ENCODE peak calls at places on chromosomes 12 and 14, in five cellular contexts. Y is lower leg skin, S is HepG2, Q is adrenal gland, J is IMR-90. B is an unnamed sample.

GRCh38 chr12:98418357-98419075 is 96.9 kb upstream of the TMPO start:
- DNase-seq in Q (peak), Y (peak), S (no peak), J (peak), B (no peak)

GRCh38 chr14:98785578-98785977 is 486.4 kb downstream of the BCL11B start:
- DNase-seq in S (no peak), Y (no peak), J (no peak), Q (no peak), B (no peak)

GRCh38 chr12:1833596-1834028 is 13.2 kb downstream of the LRTM2 start:
- DNase-seq in S (no peak), Y (no peak), Q (no peak), J (no peak), B (peak)

GRCh38 chr14:35708072-35708471 is 101.0 kb downstream of the RALGAPA1 start:
- DNase-seq in S (no peak), J (peak), Y (no peak), Q (no peak), B (no peak)

GRCh38 chr14:100289916-100290606 is 16.2 kb downstream of the SLC25A29 start:
- DNase-seq in Q (no peak), Y (peak), S (no peak), J (no peak), B (peak)

GRCh38 chr14:53027562-53027961 is 76.7 kb upstream of the FERMT2 start:
- DNase-seq in Q (no peak), Y (no peak), S (no peak), J (no peak), B (no peak)

GRCh38 chr14:25406818-25407217 is 356.9 kb upstream of the STXBP6 start:
- DNase-seq in Q (peak), J (peak), S (peak), Y (no peak), B (no peak)

GRCh38 chr14:99127651-99128167 is 144.3 kb downstream of the BCL11B start:
- DNase-seq in J (no peak), S (no peak), Q (peak), Y (peak), B (no peak)

GRCh38 chr14:78131616-78132015 is 38.6 kb upstream of the NRXN3 start:
- DNase-seq in J (no peak), Q (no peak), Y (no peak), S (no peak), B (no peak)

GRCh38 chr12:69196302-69197288 is 42.8 kb upstream of the CPSF6 start:
- DNase-seq in S (peak), Q (peak), J (peak), Y (no peak), B (no peak)

GRCh38 chr12:5785601-5786000 is 159.5 kb downstream of the ANO2 start:
- DNase-seq in S (no peak), Y (no peak), Q (no peak), J (no peak), B (no peak)

GRCh38 chr14:88535149-88535548 is 19.7 kb downstream of the PTPN21 start:
- DNase-seq in S (peak), Y (no peak), J (no peak), Q (no peak), B (no peak)
- TF ChIP-seq POLR2A in S (no peak), Y (no peak), J (no peak), Q (no peak), B (no peak)

DNA sequence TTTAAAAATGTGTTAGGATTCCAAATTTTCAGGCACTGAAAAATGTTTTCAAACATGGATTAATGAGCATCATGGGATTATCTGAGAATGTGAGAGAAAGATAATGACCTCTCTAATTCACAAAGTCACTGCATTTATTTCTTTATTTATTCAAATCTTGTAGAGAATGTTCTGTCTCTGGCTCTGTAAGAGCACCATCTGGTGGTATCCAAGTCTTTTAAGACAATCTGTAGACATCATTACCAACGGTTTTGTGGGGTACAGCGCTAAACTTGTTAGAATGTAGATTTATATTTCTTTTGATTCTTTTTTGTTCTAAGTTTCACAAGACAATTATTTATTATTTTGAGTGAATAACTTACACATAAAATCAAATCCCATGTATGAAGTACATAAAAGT is 956.0 kb upstream of the NOVA1 start:
- DNase-seq in S (no peak), Q (no peak), J (no peak), Y (no peak), B (no peak)
- TF ChIP-seq CTCF in S (no peak), Q (no peak), J (no peak), Y (no peak), B (no peak)

GRCh38 chr12:20601668-20602280 is 93.4 kb upstream of the SLCO1C1 start:
- DNase-seq in S (peak), Y (no peak), J (peak), Q (no peak), B (no peak)
- TF ChIP-seq POLR2A in S (no peak), Y (no peak), J (no peak), Q (no peak), B (no peak)

GRCh38 chr14:80364274-80364673 is 153.0 kb upstream of the DIO2 start:
- DNase-seq in Q (no peak), J (peak), Y (no peak), S (peak), B (no peak)
- TF ChIP-seq CTCF in Q (peak), J (peak), Y (no peak), S (peak), B (no peak)

GRCh38 chr14:21256539-21257394 is 12.5 kb downstream of the HNRNPC start:
- DNase-seq in S (no peak), J (no peak), Y (no peak), Q (no peak), B (peak)
- TF ChIP-seq POLR2A in S (no peak), J (peak), Y (no peak), Q (no peak), B (no peak)

DNA sequence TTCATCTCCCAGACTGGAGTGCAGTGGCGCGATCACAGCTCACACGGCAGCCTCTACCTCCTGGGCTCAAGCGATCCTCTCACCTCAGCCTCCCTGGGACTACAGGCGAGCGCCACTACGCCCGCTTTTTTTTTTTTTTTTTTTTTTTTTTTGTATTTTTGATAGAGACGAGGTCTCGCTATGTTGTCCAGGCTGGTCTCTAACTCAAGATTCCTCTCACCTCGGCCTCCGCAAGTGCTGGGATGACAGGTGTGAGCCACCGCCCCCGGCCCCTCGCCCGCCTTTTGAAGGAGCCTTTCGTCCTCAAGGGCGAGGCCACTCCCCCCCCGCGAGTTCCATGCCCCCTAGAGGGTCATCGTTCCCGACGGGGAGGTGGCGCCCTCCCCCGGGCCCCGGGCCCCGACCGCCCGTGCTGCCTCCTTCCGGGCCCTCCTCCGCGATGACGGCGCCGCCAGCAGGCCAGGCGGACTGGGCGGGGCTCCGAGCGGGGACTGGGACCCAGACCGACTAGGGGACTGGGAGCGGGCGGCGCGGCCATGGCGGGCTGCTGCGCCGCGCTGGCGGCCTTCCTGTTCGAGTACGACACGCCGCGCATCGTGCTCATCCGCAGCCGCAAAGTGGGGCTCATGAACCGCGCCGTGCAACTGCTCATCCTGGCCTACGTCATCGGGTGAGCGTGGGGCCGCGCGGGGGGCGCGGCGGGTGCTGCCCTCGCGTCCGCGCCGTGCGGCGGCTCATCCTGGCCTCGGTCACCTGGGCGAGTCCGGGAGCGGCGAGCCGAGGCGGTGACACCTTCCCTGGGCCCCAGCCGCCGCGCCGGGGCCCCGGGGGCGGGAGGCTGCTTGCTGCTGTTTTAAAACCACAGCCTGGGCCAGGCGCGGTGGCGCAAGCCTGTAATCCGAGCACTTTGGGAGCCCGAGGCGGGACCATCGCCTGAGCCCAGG is at the start of gene P2RX4:
- DNase-seq in J (peak), Y (peak), S (peak), Q (peak), B (peak)
- TF ChIP-seq CTCF in J (peak), Y (no peak), S (peak), Q (peak), B (peak)

GRCh38 chr14:105859717-105860614 is 333.6 kb downstream of the TMEM121 start:
- DNase-seq in J (no peak), Q (no peak), Y (peak), S (no peak), B (peak)
- TF ChIP-seq POLR2A in J (no peak), Q (no peak), Y (no peak), S (no peak), B (no peak)

DNA sequence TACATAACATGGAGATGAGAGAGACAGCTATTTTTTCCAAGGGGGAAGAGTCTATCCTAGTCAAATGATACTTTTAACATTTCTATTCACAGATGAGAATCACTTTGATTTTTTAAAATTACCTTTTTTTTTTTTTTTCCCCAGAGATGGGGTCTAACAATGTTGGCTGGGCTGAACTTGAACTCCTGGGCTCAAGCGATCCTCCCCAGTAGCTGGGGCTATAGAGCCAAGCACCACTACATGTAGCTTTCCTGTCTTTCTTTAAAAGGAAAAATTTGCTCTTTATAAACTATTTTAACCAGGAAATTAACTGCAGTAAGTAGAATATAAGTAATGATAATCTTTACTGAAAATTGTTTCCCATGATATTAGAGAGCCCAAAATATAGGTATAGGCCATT is 3.3 kb downstream of the PRICKLE1 start:
- DNase-seq in J (no peak), S (no peak), Q (no peak), Y (no peak), B (no peak)
- TF ChIP-seq CTCF in J (peak), S (no peak), Q (no peak), Y (no peak), B (no peak)

B was measured in spleen.